ENCODE peak calls at places on chromosome 17, in eight cellular contexts. One of them, this sample, is unnamed. For H3K36me3, the result is how much of the 10 kb centered on the place peaks cover.

GRCh38 chr17:64354824-64355535 is 35.7 kb downstream of the PECAM1 start:
- DNase-seq in HCT116: no peak
- DNase-seq in body of pancreas: no peak
- DNase-seq in heart right ventricle: no peak
- DNase-seq in colonic mucosa: no peak
- DNase-seq in brain microvascular endothelial cell: no peak
- DNase-seq in tibial artery: no peak
- DNase-seq in Peyer's patch: no peak
- DNase-seq in this sample: no peak

GRCh38 chr17:33892677-33893076 is 362.4 kb upstream of the CCL2 start:
- DNase-seq in HCT116: no peak
- DNase-seq in body of pancreas: no peak
- DNase-seq in heart right ventricle: no peak
- DNase-seq in colonic mucosa: no peak
- DNase-seq in brain microvascular endothelial cell: no peak
- DNase-seq in tibial artery: no peak
- DNase-seq in Peyer's patch: no peak
- DNase-seq in this sample: no peak

GRCh38 chr17:72192409-72193192 is 71.8 kb downstream of the SOX9 start:
- DNase-seq in HCT116: no peak
- DNase-seq in body of pancreas: no peak
- DNase-seq in heart right ventricle: peak
- DNase-seq in colonic mucosa: no peak
- DNase-seq in brain microvascular endothelial cell: peak
- DNase-seq in tibial artery: peak
- DNase-seq in Peyer's patch: no peak
- DNase-seq in this sample: peak

GRCh38 chr17:21285164-21286065 is 904 bp downstream of the MAP2K3 start:
- DNase-seq in HCT116: no peak
- DNase-seq in body of pancreas: peak
- DNase-seq in heart right ventricle: no peak
- DNase-seq in colonic mucosa: peak
- DNase-seq in brain microvascular endothelial cell: no peak
- DNase-seq in tibial artery: peak
- DNase-seq in Peyer's patch: no peak
- DNase-seq in this sample: no peak

GRCh38 chr17:34673995-34674900 is 94.9 kb downstream of the TMEM132E start:
- DNase-seq in HCT116: no peak
- DNase-seq in body of pancreas: no peak
- DNase-seq in heart right ventricle: no peak
- DNase-seq in colonic mucosa: no peak
- DNase-seq in brain microvascular endothelial cell: no peak
- DNase-seq in tibial artery: no peak
- DNase-seq in Peyer's patch: no peak
- DNase-seq in this sample: no peak

GRCh38 chr17:65235284-65235683 is 98.1 kb downstream of the RGS9 start:
- DNase-seq in HCT116: no peak
- DNase-seq in body of pancreas: no peak
- DNase-seq in heart right ventricle: no peak
- DNase-seq in colonic mucosa: no peak
- DNase-seq in brain microvascular endothelial cell: no peak
- DNase-seq in tibial artery: no peak
- DNase-seq in Peyer's patch: no peak
- DNase-seq in this sample: no peak

GRCh38 chr17:21418446-21419298 is 42.5 kb downstream of the KCNJ12 start:
- DNase-seq in HCT116: no peak
- DNase-seq in body of pancreas: no peak
- DNase-seq in heart right ventricle: no peak
- DNase-seq in colonic mucosa: no peak
- DNase-seq in brain microvascular endothelial cell: no peak
- DNase-seq in tibial artery: no peak
- DNase-seq in Peyer's patch: no peak
- DNase-seq in this sample: no peak

GRCh38 chr17:81282876-81283275 is 12.2 kb downstream of the SLC38A10 start:
- DNase-seq in HCT116: no peak
- DNase-seq in body of pancreas: no peak
- DNase-seq in heart right ventricle: no peak
- DNase-seq in colonic mucosa: no peak
- DNase-seq in brain microvascular endothelial cell: no peak
- DNase-seq in tibial artery: no peak
- DNase-seq in Peyer's patch: no peak
- DNase-seq in this sample: no peak

GRCh38 chr17:3719265-3719664 is 4.4 kb upstream of the HASPIN start:
- DNase-seq in HCT116: no peak
- DNase-seq in body of pancreas: no peak
- DNase-seq in heart right ventricle: no peak
- DNase-seq in colonic mucosa: no peak
- DNase-seq in brain microvascular endothelial cell: no peak
- DNase-seq in tibial artery: no peak
- DNase-seq in Peyer's patch: no peak
- DNase-seq in this sample: no peak

GRCh38 chr17:3724373-3725077 is 822 bp downstream of the HASPIN start:
- DNase-seq in HCT116: no peak
- DNase-seq in body of pancreas: peak
- DNase-seq in heart right ventricle: no peak
- DNase-seq in colonic mucosa: no peak
- DNase-seq in brain microvascular endothelial cell: no peak
- DNase-seq in tibial artery: no peak
- DNase-seq in Peyer's patch: no peak
- DNase-seq in this sample: no peak

GRCh38 chr17:3723188-3723555 is 531 bp upstream of the HASPIN start:
- DNase-seq in HCT116: no peak
- DNase-seq in body of pancreas: no peak
- DNase-seq in heart right ventricle: no peak
- DNase-seq in colonic mucosa: no peak
- DNase-seq in brain microvascular endothelial cell: no peak
- DNase-seq in tibial artery: no peak
- DNase-seq in Peyer's patch: no peak
- DNase-seq in this sample: no peak

GRCh38 chr17:3723556-3724372 is at the start of gene HASPIN:
- DNase-seq in HCT116: peak
- DNase-seq in body of pancreas: peak
- DNase-seq in heart right ventricle: peak
- DNase-seq in colonic mucosa: peak
- DNase-seq in brain microvascular endothelial cell: peak
- DNase-seq in tibial artery: peak
- DNase-seq in Peyer's patch: peak
- DNase-seq in this sample: no peak

DNA sequence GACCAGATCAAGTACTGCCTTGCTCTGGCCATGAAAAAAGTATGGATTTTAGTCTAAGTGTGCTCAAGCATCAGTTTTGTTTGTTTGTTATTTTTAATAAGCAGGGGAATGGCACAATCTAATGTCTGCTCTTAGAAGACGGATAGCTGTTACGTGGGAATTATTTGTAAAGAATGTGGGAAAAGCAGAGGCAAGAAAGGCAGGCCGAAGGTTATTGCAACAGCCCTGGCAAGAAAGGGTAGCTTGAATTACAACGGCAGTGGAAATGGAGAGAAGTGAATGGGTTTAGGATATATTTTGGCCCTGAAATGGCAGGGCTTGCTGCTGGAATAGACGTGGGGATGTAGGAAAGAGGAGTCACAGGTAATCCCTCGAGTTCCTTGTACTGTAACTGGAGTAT is 987 bp upstream of the HASPIN start:
- DNase-seq in HCT116: no peak
- DNase-seq in body of pancreas: no peak
- DNase-seq in heart right ventricle: no peak
- DNase-seq in colonic mucosa: no peak
- DNase-seq in brain microvascular endothelial cell: no peak
- DNase-seq in tibial artery: no peak
- DNase-seq in Peyer's patch: no peak
- DNase-seq in this sample: no peak
- TF ChIP-seq CTCF in HCT116: no peak
- TF ChIP-seq CTCF in body of pancreas: no peak
- TF ChIP-seq CTCF in heart right ventricle: no peak
- TF ChIP-seq CTCF in colonic mucosa: no peak
- TF ChIP-seq CTCF in brain microvascular endothelial cell: no peak
- TF ChIP-seq CTCF in tibial artery: no peak
- TF ChIP-seq CTCF in Peyer's patch: no peak
- TF ChIP-seq CTCF in this sample: no peak

GRCh38 chr17:75263051-75263450 is 1.4 kb downstream of the MRPS7 start:
- DNase-seq in HCT116: no peak
- DNase-seq in body of pancreas: no peak
- DNase-seq in heart right ventricle: no peak
- DNase-seq in colonic mucosa: no peak
- DNase-seq in brain microvascular endothelial cell: no peak
- DNase-seq in tibial artery: no peak
- DNase-seq in Peyer's patch: no peak
- DNase-seq in this sample: no peak
- H3K4me3 ChIP-seq in HCT116: peak
- H3K4me3 ChIP-seq in body of pancreas: no peak
- H3K4me3 ChIP-seq in heart right ventricle: peak
- H3K4me3 ChIP-seq in colonic mucosa: no peak
- H3K4me3 ChIP-seq in brain microvascular endothelial cell: no peak
- H3K4me3 ChIP-seq in tibial artery: no peak
- H3K4me3 ChIP-seq in Peyer's patch: no peak
- H3K4me3 ChIP-seq in this sample: no peak

GRCh38 chr17:67229109-67229991 is 15.6 kb downstream of the HELZ start:
- DNase-seq in HCT116: no peak
- DNase-seq in body of pancreas: no peak
- DNase-seq in heart right ventricle: no peak
- DNase-seq in colonic mucosa: no peak
- DNase-seq in brain microvascular endothelial cell: no peak
- DNase-seq in tibial artery: no peak
- DNase-seq in Peyer's patch: no peak
- DNase-seq in this sample: no peak
- H3K36me3 ChIP-seq in HCT116: under half
- H3K36me3 ChIP-seq in body of pancreas: under half
- H3K36me3 ChIP-seq in heart right ventricle: under half
- H3K36me3 ChIP-seq in colonic mucosa: under half
- H3K36me3 ChIP-seq in brain microvascular endothelial cell: under half
- H3K36me3 ChIP-seq in tibial artery: under half
- H3K36me3 ChIP-seq in Peyer's patch: under half
- H3K36me3 ChIP-seq in this sample: under half

DNA sequence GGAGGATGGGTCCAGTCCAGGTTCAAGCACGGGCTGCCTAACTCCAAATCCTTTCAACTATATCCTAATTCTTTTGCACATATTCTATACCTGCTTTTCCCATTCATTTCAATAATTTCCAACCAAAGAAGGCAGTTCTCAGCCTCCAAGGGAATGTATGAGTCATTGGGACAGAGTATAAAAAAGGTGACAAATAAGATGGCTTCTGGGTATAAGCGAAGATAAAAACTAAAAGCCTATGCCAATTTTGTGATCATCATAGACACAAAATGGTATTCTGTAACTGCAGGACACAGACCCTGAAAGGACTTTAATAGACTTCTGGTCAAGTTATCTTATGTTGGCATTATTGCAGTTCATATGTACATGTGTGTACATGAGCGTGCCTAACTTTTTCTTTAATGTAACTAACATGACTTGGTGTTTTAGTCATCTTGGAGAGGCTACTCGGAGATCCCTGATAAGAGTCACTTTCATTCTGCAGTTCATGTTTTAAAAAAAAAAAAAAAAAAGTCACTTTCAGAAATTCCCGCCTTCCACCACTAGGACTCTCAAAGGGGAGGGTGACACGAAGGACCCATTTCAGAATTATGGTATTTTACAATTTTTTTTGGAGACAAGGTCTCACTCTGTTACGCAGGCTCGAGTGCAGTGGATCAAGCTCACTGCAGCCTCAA is 17.3 kb downstream of the COG1 start:
- DNase-seq in HCT116: no peak
- DNase-seq in body of pancreas: no peak
- DNase-seq in heart right ventricle: no peak
- DNase-seq in colonic mucosa: no peak
- DNase-seq in brain microvascular endothelial cell: no peak
- DNase-seq in tibial artery: no peak
- DNase-seq in Peyer's patch: peak
- DNase-seq in this sample: no peak
- TF ChIP-seq CTCF in HCT116: peak
- TF ChIP-seq CTCF in body of pancreas: peak
- TF ChIP-seq CTCF in heart right ventricle: no peak
- TF ChIP-seq CTCF in colonic mucosa: no peak
- TF ChIP-seq CTCF in brain microvascular endothelial cell: peak
- TF ChIP-seq CTCF in tibial artery: no peak
- TF ChIP-seq CTCF in Peyer's patch: peak
- TF ChIP-seq CTCF in this sample: peak

This sample was measured in kidney epithelial cell.